ENCODE peak calls at places on chromosomes 6 and 20, in eight cellular contexts. S is HepG2, W is body of pancreas, D is tibial nerve, P is adrenal gland, G is heart left ventricle, L is A549, B is uterus. N is an unnamed sample.

GRCh38 chr6:105080279-105080678 is 99.5 kb downstream of the POPDC3 start:
- DNase-seq in S (no peak), W (no peak), D (no peak), P (no peak), G (no peak), L (no peak), B (no peak), N (no peak)

GRCh38 chr6:105428342-105428957 is 25.6 kb upstream of the PREP start:
- DNase-seq in S (peak; percentile 92), W (no peak), D (peak; percentile 67), P (no peak), G (no peak), L (no peak), B (no peak), N (no peak)

GRCh38 chr6:110232456-110232855 is 52.2 kb downstream of the CDC40 start:
- DNase-seq in S (no peak), W (no peak), D (no peak), P (no peak), G (no peak), L (no peak), B (no peak), N (no peak)

GRCh38 chr6:107625264-107625663 is 135.3 kb downstream of the SOBP start:
- DNase-seq in S (no peak), W (no peak), D (no peak), P (no peak), G (no peak), L (no peak), B (no peak), N (no peak)

GRCh38 chr20:48747840-48748416 is 79.9 kb downstream of the PREX1 start:
- DNase-seq in S (no peak), W (no peak), D (no peak), P (no peak), G (no peak), L (no peak), B (no peak), N (no peak)

GRCh38 chr6:35177586-35177985 is 36.2 kb upstream of the SCUBE3 start:
- DNase-seq in S (no peak), W (no peak), D (no peak), P (no peak), G (no peak), L (no peak), B (no peak), N (no peak)

GRCh38 chr6:46468611-46469010 is 22.6 kb downstream of the RCAN2 start:
- DNase-seq in S (no peak), W (no peak), D (no peak), P (no peak), G (no peak), L (no peak), B (no peak), N (no peak)

GRCh38 chr6:45613678-45614077 is 235.9 kb upstream of the SUPT3H start:
- DNase-seq in S (no peak), W (peak; percentile 12), D (peak; percentile 64), P (peak; percentile 20), G (peak; percentile 42), L (no peak), B (peak; percentile 31), N (peak; percentile 39)

GRCh38 chr6:129046526-129046925 is 163.6 kb downstream of the LAMA2 start:
- DNase-seq in S (no peak), W (no peak), D (no peak), P (no peak), G (no peak), L (no peak), B (no peak), N (no peak)

GRCh38 chr20:50695144-50695872 is 4.0 kb upstream of the RIPOR3 start:
- DNase-seq in S (no peak), W (no peak), D (peak; percentile 24), P (no peak), G (no peak), L (no peak), B (peak; percentile 65), N (no peak)

GRCh38 chr6:30570263-30570662 is 979 bp upstream of the ABCF1 start:
- DNase-seq in S (peak; percentile 72), W (no peak), D (no peak), P (no peak), G (no peak), L (no peak), B (no peak), N (no peak)

GRCh38 chr6:30572078-30572605 is 900 bp downstream of the ABCF1 start:
- DNase-seq in S (no peak), W (no peak), D (no peak), P (no peak), G (no peak), L (no peak), B (no peak), N (no peak)

GRCh38 chr6:30573113-30573512 is 1.9 kb downstream of the ABCF1 start:
- DNase-seq in S (no peak), W (no peak), D (no peak), P (no peak), G (no peak), L (no peak), B (no peak), N (no peak)

GRCh38 chr6:30570760-30571084 is 520 bp upstream of the ABCF1 start:
- DNase-seq in S (no peak), W (no peak), D (no peak), P (no peak), G (no peak), L (no peak), B (no peak), N (no peak)

DNA sequence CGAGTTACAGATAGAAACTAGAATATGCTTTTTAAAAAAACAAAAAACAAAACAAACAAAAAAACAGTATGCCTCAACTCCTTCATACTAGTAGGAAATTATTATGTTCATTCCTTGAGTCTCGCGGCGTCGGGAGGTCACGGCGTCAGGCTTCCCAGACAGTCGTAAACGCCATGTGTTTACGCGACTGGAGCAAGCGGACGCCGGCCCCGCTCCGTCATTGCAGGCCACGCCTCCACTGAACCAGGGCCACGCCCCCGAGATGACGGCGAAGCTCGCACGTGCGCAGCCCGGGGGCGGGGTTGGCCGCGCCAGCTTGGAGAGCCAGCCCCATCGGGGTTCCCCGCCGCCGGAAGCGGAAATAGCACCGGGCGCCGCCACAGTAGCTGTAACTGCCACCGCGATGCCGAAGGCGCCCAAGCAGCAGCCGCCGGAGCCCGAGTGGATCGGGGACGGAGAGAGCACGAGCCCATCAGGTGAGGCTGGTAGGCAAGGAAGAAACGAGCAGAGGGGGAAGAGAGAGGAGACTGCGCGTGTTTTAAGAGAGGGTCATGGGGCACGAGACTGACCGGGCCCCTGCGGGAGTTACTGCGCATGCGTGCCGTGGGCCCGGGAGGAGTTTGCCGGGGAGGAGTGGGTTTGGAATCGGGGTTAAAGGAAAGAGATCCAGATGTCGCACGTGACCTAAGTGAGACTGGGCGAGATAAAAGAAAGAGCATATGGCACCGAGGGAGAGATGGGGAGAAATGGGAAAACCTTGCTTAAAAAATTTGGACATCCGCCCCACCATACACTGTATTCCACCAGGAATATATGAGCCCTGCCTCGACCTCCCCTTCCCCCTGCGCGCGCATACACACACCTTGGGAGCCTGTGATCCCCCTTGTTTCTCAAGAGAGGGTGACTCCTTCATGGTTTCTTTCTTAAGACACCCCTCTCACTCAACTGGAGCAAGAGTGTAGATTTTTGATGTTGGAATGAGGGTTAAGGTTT is at the start of gene ABCF1:
- DNase-seq in S (peak; percentile 94), W (peak; percentile 99), D (peak; percentile 97), P (peak; percentile 99), G (peak; percentile 98), L (peak; percentile 96), B (peak; percentile 99), N (peak; percentile 99)
- TF ChIP-seq POLR2A in S (peak; percentile 88), W (peak; percentile 92), D (peak; percentile 20), P (peak; percentile 69), G (no peak), L (peak; percentile 67), B (peak; percentile 94), N (peak; percentile 56)

DNA sequence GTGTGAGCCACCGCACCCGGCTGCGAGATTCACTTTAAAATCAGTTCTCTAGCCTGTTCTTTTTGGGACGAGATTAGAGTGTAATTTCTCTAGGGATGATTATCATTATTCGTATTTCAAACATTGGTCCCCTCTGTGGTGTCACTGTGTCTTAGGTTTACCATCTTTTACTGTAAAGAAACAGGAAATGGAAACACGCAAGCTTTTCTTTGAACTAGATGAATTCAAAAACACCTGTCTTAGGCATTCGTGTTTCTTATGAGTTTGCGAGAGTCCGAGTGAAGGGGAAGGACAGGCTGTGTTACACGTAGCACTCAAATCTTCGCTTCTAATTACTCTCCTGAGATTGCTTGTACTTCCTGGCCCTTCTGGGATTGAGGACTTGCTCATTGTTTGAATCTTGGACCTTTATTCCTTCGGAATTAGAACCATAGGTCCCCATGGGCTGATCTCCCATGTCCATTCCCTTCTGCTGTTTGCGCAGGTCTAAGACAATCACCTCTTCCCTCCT is 61.6 kb downstream of the PHACTR2 start:
- DNase-seq in S (no peak), W (no peak), D (no peak), P (no peak), G (no peak), L (no peak), B (no peak), N (no peak)
- H3K4me3 ChIP-seq in S (no peak overlapping the region), W (no peak overlapping the region), D (no peak overlapping the region), P (no peak overlapping the region), G (peak overlapping the region; percentile 15), L (no peak overlapping the region), B (no peak overlapping the region), N (peak overlapping the region; percentile 5)

GRCh38 chr6:33410050-33410710 is 634 bp upstream of the PHF1 start:
- DNase-seq in S (peak; percentile 96), W (peak; percentile 97), D (peak; percentile 97), P (peak; percentile 98), G (peak; percentile 99), L (peak; percentile 97), B (peak; percentile 98), N (peak; percentile 97)
- TF ChIP-seq POLR2A in S (peak; percentile 10), W (peak; percentile 43), D (peak; percentile 32), P (no peak), G (no peak), L (peak; percentile 24), B (peak; percentile 89), N (peak; percentile 52)

GRCh38 chr20:15703171-15703911 is 869.9 kb downstream of the KIF16B start:
- DNase-seq in S (peak; percentile 14), W (no peak), D (no peak), P (no peak), G (no peak), L (peak; percentile 50), B (no peak), N (no peak)

GRCh38 chr20:15700147-15700765 is 873.0 kb downstream of the KIF16B start:
- DNase-seq in S (no peak), W (no peak), D (no peak), P (no peak), G (no peak), L (no peak), B (no peak), N (peak; percentile 63)

GRCh38 chr20:15702161-15702560 is 871.1 kb downstream of the KIF16B start:
- DNase-seq in S (no peak), W (no peak), D (no peak), P (no peak), G (no peak), L (no peak), B (no peak), N (no peak)

DNA sequence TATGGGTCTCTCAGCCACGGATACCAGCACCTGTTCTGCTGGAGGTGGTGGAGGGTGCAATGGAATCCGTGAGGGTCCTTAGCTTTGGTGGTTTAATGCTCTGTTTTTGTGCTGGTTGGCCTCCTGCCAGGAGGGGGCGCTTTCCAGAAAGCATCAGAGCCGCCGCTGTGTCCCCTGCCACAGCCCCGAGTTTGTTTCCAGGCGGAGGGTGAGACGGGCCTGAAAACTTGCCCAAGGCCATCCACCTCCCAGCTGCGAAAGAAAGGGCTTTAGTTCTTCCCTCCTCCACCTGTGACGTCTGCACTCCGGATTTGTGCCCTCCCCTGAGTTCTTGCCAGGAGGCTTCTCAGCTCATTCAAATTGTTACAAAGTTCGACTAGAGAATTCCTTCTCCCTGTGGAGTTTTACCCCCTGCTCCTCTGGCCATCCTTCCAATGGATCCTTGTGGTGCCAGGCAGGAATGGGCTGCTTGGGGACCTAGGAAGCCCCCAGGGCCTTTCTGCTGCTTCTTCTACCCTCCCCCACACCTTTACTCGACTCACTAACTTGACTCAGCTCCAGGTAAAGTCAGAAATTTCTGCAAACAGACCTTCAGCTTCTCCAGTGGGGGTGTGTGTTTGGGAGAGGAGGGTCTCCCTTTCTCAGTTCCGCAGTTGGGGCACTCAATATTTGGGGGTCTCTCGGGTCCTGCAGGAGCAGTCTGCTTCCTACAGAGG is 873.7 kb downstream of the KIF16B start:
- DNase-seq in S (no peak), W (no peak), D (no peak), P (peak; percentile 26), G (no peak), L (no peak), B (no peak), N (peak; percentile 96)
- H3K4me3 ChIP-seq in S (no peak overlapping the region), W (no peak overlapping the region), D (no peak overlapping the region), P (no peak overlapping the region), G (no peak overlapping the region), L (no peak overlapping the region), B (no peak overlapping the region), N (peak overlapping the region; percentile 55)

N was measured in testis.